ENCODE peak calls at places on chromosomes 4 and X, in eight cellular contexts. F, G, B, C, I, Y, Q and E are unnamed samples.

GRCh38 chr4:76585897-76586360 is 150.9 kb downstream of the SHROOM3 start:
- DNase-seq in I (peak), C (no peak), Y (peak), B (peak), Q (peak), F (peak), G (peak), E (peak)

GRCh38 chr4:6782147-6782845 is at the start of gene KIAA0232:
- DNase-seq in I (peak), F (peak), C (peak), Y (peak), Q (peak), G (peak), B (peak), E (peak)

GRCh38 chr4:77310931-77311330 is 153.9 kb downstream of the CCNG2 start:
- DNase-seq in B (no peak), Y (no peak), G (no peak), C (no peak), I (no peak), Q (no peak), F (no peak), E (no peak)

GRCh38 chrX:47843363-47843762 is 6.7 kb downstream of the ZNF81 start:
- DNase-seq in F (no peak), C (no peak), G (no peak), Q (no peak), I (no peak), B (no peak), Y (no peak), E (no peak)

GRCh38 chrX:125108926-125109325 is 210.7 kb upstream of the TEX13C start:
- DNase-seq in Y (no peak), B (no peak), Q (no peak), C (no peak), G (no peak), I (no peak), F (no peak), E (no peak)

GRCh38 chr4:112978691-112979472 is 70.6 kb upstream of the ANK2 start:
- DNase-seq in G (no peak), B (no peak), I (no peak), F (no peak), Q (no peak), Y (no peak), C (no peak), E (no peak)

GRCh38 chr4:145719752-145720624 is 40.0 kb downstream of the C4orf51 start:
- DNase-seq in F (no peak), B (no peak), Y (peak), C (no peak), G (no peak), I (no peak), Q (no peak), E (no peak)

GRCh38 chr4:3780347-3781171 is 14.4 kb downstream of the ADRA2C start:
- DNase-seq in G (no peak), B (peak), F (no peak), Y (no peak), I (no peak), C (no peak), Q (no peak), E (peak)

GRCh38 chr4:44446801-44447562 is 1.6 kb downstream of the KCTD8 start:
- DNase-seq in Q (no peak), B (peak), F (no peak), C (no peak), I (no peak), G (no peak), Y (no peak), E (no peak)

GRCh38 chr4:169810325-169811323 is 52.9 kb upstream of the HPF1 start:
- DNase-seq in F (peak), B (peak), Y (peak), Q (no peak), C (no peak), G (peak), I (no peak), E (peak)

GRCh38 chr4:91961504-91961903 is 342.3 kb upstream of the GRID2 start:
- DNase-seq in G (no peak), B (no peak), Q (no peak), F (no peak), C (no peak), Y (no peak), I (no peak), E (no peak)

GRCh38 chr4:184950926-184951325 is 67.4 kb upstream of the HELT start:
- DNase-seq in Y (no peak), B (no peak), F (no peak), C (no peak), I (peak), G (no peak), Q (no peak), E (no peak)

GRCh38 chrX:105150557-105150956 is 69.9 kb downstream of the TEX13A start:
- DNase-seq in F (no peak), Y (no peak), G (peak), B (no peak), C (no peak), Q (no peak), I (no peak), E (no peak)

GRCh38 chr4:81428002-81428401 is 43.7 kb downstream of the RASGEF1B start:
- DNase-seq in B (no peak), I (no peak), F (no peak), C (no peak), Y (no peak), Q (no peak), G (no peak), E (no peak)

GRCh38 chr4:94488667-94489066 is 36.9 kb downstream of the PDLIM5 start:
- DNase-seq in Q (no peak), I (no peak), Y (no peak), B (no peak), C (no peak), F (peak), G (peak), E (no peak)

GRCh38 chr4:148649669-148650331 is 207.6 kb upstream of the NR3C2 start:
- DNase-seq in F (no peak), C (no peak), Q (no peak), B (no peak), Y (no peak), G (no peak), I (no peak), E (no peak)

GRCh38 chr4:159042097-159042605 is 60.7 kb upstream of the RAPGEF2 start:
- DNase-seq in Y (no peak), I (no peak), Q (no peak), G (no peak), C (no peak), F (no peak), B (no peak), E (no peak)

GRCh38 chrX:19564606-19565005 is 49.3 kb upstream of the MAP3K15 start:
- DNase-seq in G (no peak), Y (no peak), F (no peak), B (no peak), Q (no peak), I (no peak), C (no peak), E (no peak)

GRCh38 chr4:186852964-186853391 is 129.3 kb upstream of the FAT1 start:
- DNase-seq in G (no peak), Y (no peak), F (peak), C (no peak), I (no peak), Q (no peak), B (no peak), E (no peak)